ENCODE peak calls at places on chromosomes 5 and 9, in seven cellular contexts. E is tibial nerve, X is COR-L47, L is GM03348, Y is sigmoid colon, B is coronary artery, H is activated T-cell treated with anti-CD3 and anti-CD28 coated beads for 24 hours. C is an unnamed sample.

GRCh38 chr5:10590226-10591047 is 26.6 kb downstream of the ANKRD33B start:
- DNase-seq in X (no peak), B (no peak), E (no peak), H (no peak), L (no peak), Y (no peak), C (no peak)

GRCh38 chr5:152072076-152072475 is 147.4 kb upstream of the GLRA1 start:
- DNase-seq in B (no peak), E (no peak), H (no peak), L (no peak), X (no peak), Y (no peak), C (no peak)

GRCh38 chr5:139593716-139594319 is 32.7 kb downstream of the UBE2D2 start:
- DNase-seq in H (no peak), L (peak; percentile 49), Y (no peak), B (no peak), E (no peak), X (no peak), C (peak; percentile 38)

GRCh38 chr5:120463991-120464626 is at the start of gene PRR16:
- DNase-seq in X (peak; percentile 76), B (peak; percentile 75), L (peak; percentile 91), E (no peak), Y (peak; percentile 64), H (no peak), C (peak; percentile 77)

GRCh38 chr5:398475-399295 is 44.3 kb upstream of the EXOC3 start:
- DNase-seq in E (no peak), B (peak; percentile 64), H (no peak), Y (peak; percentile 57), L (no peak), X (no peak), C (no peak)

GRCh38 chr9:111975709-111976108 is 79.1 kb downstream of the UGCG start:
- DNase-seq in B (no peak), H (no peak), E (no peak), X (peak; percentile 25), L (no peak), Y (no peak), C (no peak)

GRCh38 chr5:107698286-107698685 is 27.5 kb upstream of the EFNA5 start:
- DNase-seq in E (no peak), X (no peak), Y (no peak), B (no peak), L (peak; percentile 48), H (no peak), C (no peak)

GRCh38 chr9:21155501-21155900 is 11.0 kb downstream of the IFNA21 start:
- DNase-seq in H (no peak), Y (no peak), E (no peak), X (no peak), B (no peak), L (no peak), C (no peak)

GRCh38 chr5:175572922-175573321 is 84.9 kb upstream of the HRH2 start:
- DNase-seq in Y (no peak), H (no peak), L (no peak), B (no peak), E (no peak), X (peak; percentile 21), C (no peak)

GRCh38 chr9:109894921-109895758 is 115.1 kb downstream of the PALM2AKAP2 start:
- DNase-seq in L (peak; percentile 22), B (no peak), Y (no peak), X (no peak), E (no peak), H (no peak), C (peak; percentile 7)

GRCh38 chr9:95023217-95024003 is 294.1 kb downstream of the FANCC start:
- DNase-seq in Y (no peak), H (no peak), L (peak; percentile 72), X (no peak), E (no peak), B (no peak), C (peak; percentile 66)

GRCh38 chr5:170139786-170140335 is 34.2 kb downstream of the FOXI1 start:
- DNase-seq in L (no peak), Y (no peak), X (no peak), B (no peak), E (no peak), H (no peak), C (no peak)

GRCh38 chr5:69368458-69369368 is 607 bp downstream of the AK6 start:
- DNase-seq in L (no peak), H (peak; percentile 7), B (no peak), E (no peak), X (peak; percentile 66), Y (no peak), C (peak; percentile 66)

GRCh38 chr5:134374234-134374633 is 2.9 kb downstream of the UBE2B start:
- DNase-seq in B (no peak), L (no peak), E (no peak), Y (no peak), H (no peak), X (no peak), C (no peak)

GRCh38 chr9:110977259-110977709 is 61.0 kb downstream of the LPAR1 start:
- DNase-seq in B (no peak), Y (no peak), L (no peak), H (no peak), E (no peak), X (no peak), C (no peak)

GRCh38 chr9:136722093-136722968 is 10.0 kb downstream of the DIPK1B start:
- DNase-seq in X (no peak), E (no peak), L (no peak), Y (no peak), B (no peak), H (no peak), C (no peak)

GRCh38 chr9:129489838-129490582 is 130.9 kb downstream of the C9orf50 start:
- DNase-seq in H (no peak), X (no peak), E (no peak), L (no peak), Y (peak; percentile 74), B (no peak), C (no peak)

GRCh38 chr5:175582697-175583096 is 75.2 kb upstream of the HRH2 start:
- DNase-seq in B (no peak), L (no peak), E (no peak), H (no peak), X (no peak), Y (no peak), C (no peak)

GRCh38 chr5:66342316-66342715 is 198.2 kb downstream of the SREK1 start:
- DNase-seq in Y (no peak), L (no peak), E (no peak), B (no peak), H (no peak), X (no peak), C (no peak)

GRCh38 chr9:3256571-3256970 is 269.2 kb downstream of the RFX3 start:
- DNase-seq in Y (no peak), X (no peak), H (no peak), B (no peak), L (no peak), E (no peak), C (no peak)

GRCh38 chr5:154535535-154535934 is 57.5 kb upstream of the HAND1 start:
- DNase-seq in H (no peak), B (no peak), L (no peak), Y (no peak), X (no peak), E (no peak), C (no peak)

GRCh38 chr5:71456362-71456743 is 902 bp downstream of the BDP1 start:
- DNase-seq in L (no peak), H (no peak), X (no peak), B (no peak), Y (no peak), E (no peak), C (no peak)

GRCh38 chr5:141389153-141390042 is 1.9 kb downstream of the PCDHGB4 start:
- DNase-seq in H (no peak), E (no peak), B (no peak), Y (no peak), L (no peak), X (no peak), C (no peak)

GRCh38 chr5:16568875-16569580 is 47.8 kb downstream of the RETREG1 start:
- DNase-seq in X (peak; percentile 96), E (no peak), H (no peak), B (no peak), L (no peak), Y (peak; percentile 92), C (no peak)

GRCh38 chr9:35914307-35914807 is 5.1 kb downstream of the SPAAR start:
- DNase-seq in E (no peak), X (no peak), Y (peak; percentile 72), L (peak; percentile 25), H (no peak), B (peak; percentile 79), C (peak; percentile 68)

GRCh38 chr9:117335797-117336435 is 78.9 kb downstream of the ASTN2 start:
- DNase-seq in X (no peak), B (no peak), H (no peak), E (no peak), L (no peak), Y (no peak), C (no peak)

GRCh38 chr5:5145651-5146529 is 5.8 kb downstream of the ADAMTS16 start:
- DNase-seq in H (no peak), L (no peak), E (no peak), B (no peak), X (no peak), Y (no peak), C (no peak)

GRCh38 chr5:148382961-148383360 is 797 bp upstream of the FBXO38 start:
- DNase-seq in X (no peak), B (no peak), L (no peak), H (no peak), E (no peak), Y (no peak), C (no peak)

GRCh38 chr9:100689635-100690034 is 111.8 kb downstream of the CAVIN4 start:
- DNase-seq in H (no peak), Y (no peak), E (no peak), X (no peak), B (no peak), L (no peak), C (no peak)

GRCh38 chr9:38318755-38319495 is 73.6 kb upstream of the ALDH1B1 start:
- DNase-seq in L (peak; percentile 24), E (no peak), X (no peak), B (no peak), Y (no peak), H (no peak), C (no peak)

GRCh38 chr5:146731909-146732659 is 146.5 kb downstream of the PPP2R2B start:
- DNase-seq in B (no peak), Y (no peak), X (no peak), E (no peak), H (no peak), L (peak; percentile 50), C (peak; percentile 50)

GRCh38 chr9:14014209-14014608 is 299.7 kb downstream of the NFIB start:
- DNase-seq in X (no peak), E (no peak), L (no peak), H (no peak), Y (no peak), B (no peak), C (no peak)

GRCh38 chr5:124868661-124869060 is 122.2 kb upstream of the ZNF608 start:
- DNase-seq in Y (no peak), B (no peak), X (no peak), E (no peak), H (no peak), L (no peak), C (no peak)

C was measured in hepatic stellate cell.